ENCODE peak calls at places on chromosomes 12 and 14, in nine cellular contexts. One of them, this sample, is unnamed.

GRCh38 chr12:14561677-14562076 is 6.0 kb downstream of the PLBD1 start:
- DNase-seq in HepG2: no peak
- DNase-seq in heart right ventricle: no peak
- DNase-seq in kidney epithelial cell: no peak
- DNase-seq in GM23248: no peak
- DNase-seq in fibroblast of lung: no peak
- DNase-seq in right cardiac atrium: no peak
- DNase-seq in astrocyte of the spinal cord: no peak
- DNase-seq in H1: no peak
- DNase-seq in this sample: no peak

GRCh38 chr12:59164226-59164625 is 243.9 kb upstream of the LRIG3 start:
- DNase-seq in HepG2: no peak
- DNase-seq in heart right ventricle: no peak
- DNase-seq in kidney epithelial cell: no peak
- DNase-seq in GM23248: no peak
- DNase-seq in fibroblast of lung: no peak
- DNase-seq in right cardiac atrium: no peak
- DNase-seq in astrocyte of the spinal cord: peak; percentile 11
- DNase-seq in H1: no peak
- DNase-seq in this sample: no peak

GRCh38 chr12:11059784-11060183 is 2.3 kb downstream of the TAS2R46 start:
- DNase-seq in HepG2: no peak
- DNase-seq in heart right ventricle: no peak
- DNase-seq in kidney epithelial cell: peak; percentile 1
- DNase-seq in GM23248: peak; percentile 15
- DNase-seq in fibroblast of lung: peak; percentile 4
- DNase-seq in right cardiac atrium: no peak
- DNase-seq in astrocyte of the spinal cord: peak; percentile 17
- DNase-seq in H1: no peak
- DNase-seq in this sample: no peak

GRCh38 chr14:72679106-72679505 is 214.8 kb downstream of the DPF3 start:
- DNase-seq in HepG2: no peak
- DNase-seq in heart right ventricle: peak; percentile 34
- DNase-seq in kidney epithelial cell: no peak
- DNase-seq in GM23248: peak; percentile 48
- DNase-seq in fibroblast of lung: peak; percentile 56
- DNase-seq in right cardiac atrium: no peak
- DNase-seq in astrocyte of the spinal cord: peak; percentile 54
- DNase-seq in H1: no peak
- DNase-seq in this sample: peak; percentile 42

GRCh38 chr14:44507183-44507582 is at the start of gene FSCB:
- DNase-seq in HepG2: no peak
- DNase-seq in heart right ventricle: no peak
- DNase-seq in kidney epithelial cell: no peak
- DNase-seq in GM23248: no peak
- DNase-seq in fibroblast of lung: no peak
- DNase-seq in right cardiac atrium: no peak
- DNase-seq in astrocyte of the spinal cord: no peak
- DNase-seq in H1: no peak
- DNase-seq in this sample: no peak

GRCh38 chr12:80720516-80720915 is 3.8 kb downstream of the MYF5 start:
- DNase-seq in HepG2: no peak
- DNase-seq in heart right ventricle: no peak
- DNase-seq in kidney epithelial cell: no peak
- DNase-seq in GM23248: no peak
- DNase-seq in fibroblast of lung: no peak
- DNase-seq in right cardiac atrium: no peak
- DNase-seq in astrocyte of the spinal cord: no peak
- DNase-seq in H1: no peak
- DNase-seq in this sample: no peak

GRCh38 chr14:67820428-67820881 is 876 bp downstream of the RAD51B start:
- DNase-seq in HepG2: peak; percentile 12
- DNase-seq in heart right ventricle: no peak
- DNase-seq in kidney epithelial cell: no peak
- DNase-seq in GM23248: peak; percentile 56
- DNase-seq in fibroblast of lung: peak; percentile 14
- DNase-seq in right cardiac atrium: no peak
- DNase-seq in astrocyte of the spinal cord: no peak
- DNase-seq in H1: no peak
- DNase-seq in this sample: peak; percentile 60

GRCh38 chr14:64721899-64722298 is 17.7 kb downstream of the PLEKHG3 start:
- DNase-seq in HepG2: no peak
- DNase-seq in heart right ventricle: no peak
- DNase-seq in kidney epithelial cell: no peak
- DNase-seq in GM23248: no peak
- DNase-seq in fibroblast of lung: no peak
- DNase-seq in right cardiac atrium: no peak
- DNase-seq in astrocyte of the spinal cord: no peak
- DNase-seq in H1: no peak
- DNase-seq in this sample: peak; percentile 56

GRCh38 chr12:93514853-93515252 is 47.5 kb downstream of the MRPL42 start:
- DNase-seq in HepG2: no peak
- DNase-seq in heart right ventricle: no peak
- DNase-seq in kidney epithelial cell: no peak
- DNase-seq in GM23248: peak; percentile 69
- DNase-seq in fibroblast of lung: peak; percentile 76
- DNase-seq in right cardiac atrium: no peak
- DNase-seq in astrocyte of the spinal cord: peak; percentile 67
- DNase-seq in H1: no peak
- DNase-seq in this sample: peak; percentile 52

GRCh38 chr14:38548091-38548490 is 292.2 kb upstream of the CLEC14A start:
- DNase-seq in HepG2: no peak
- DNase-seq in heart right ventricle: no peak
- DNase-seq in kidney epithelial cell: no peak
- DNase-seq in GM23248: peak; percentile 26
- DNase-seq in fibroblast of lung: no peak
- DNase-seq in right cardiac atrium: no peak
- DNase-seq in astrocyte of the spinal cord: no peak
- DNase-seq in H1: no peak
- DNase-seq in this sample: no peak

GRCh38 chr12:107818984-107819383 is 44.5 kb downstream of the ASCL4 start:
- DNase-seq in HepG2: no peak
- DNase-seq in heart right ventricle: no peak
- DNase-seq in kidney epithelial cell: no peak
- DNase-seq in GM23248: peak; percentile 89
- DNase-seq in fibroblast of lung: no peak
- DNase-seq in right cardiac atrium: no peak
- DNase-seq in astrocyte of the spinal cord: peak; percentile 13
- DNase-seq in H1: no peak
- DNase-seq in this sample: peak; percentile 77

GRCh38 chr12:31000751-31001150 is 72.9 kb upstream of the DDX11 start:
- DNase-seq in HepG2: no peak
- DNase-seq in heart right ventricle: no peak
- DNase-seq in kidney epithelial cell: no peak
- DNase-seq in GM23248: peak; percentile 41
- DNase-seq in fibroblast of lung: peak; percentile 58
- DNase-seq in right cardiac atrium: no peak
- DNase-seq in astrocyte of the spinal cord: peak; percentile 38
- DNase-seq in H1: no peak
- DNase-seq in this sample: peak; percentile 61

GRCh38 chr14:88576222-88576621 is 13.4 kb downstream of the ZC3H14 start:
- DNase-seq in HepG2: no peak
- DNase-seq in heart right ventricle: no peak
- DNase-seq in kidney epithelial cell: no peak
- DNase-seq in GM23248: no peak
- DNase-seq in fibroblast of lung: no peak
- DNase-seq in right cardiac atrium: no peak
- DNase-seq in astrocyte of the spinal cord: no peak
- DNase-seq in H1: no peak
- DNase-seq in this sample: no peak

GRCh38 chr14:72588521-72588920 is 305.4 kb downstream of the DPF3 start:
- DNase-seq in HepG2: no peak
- DNase-seq in heart right ventricle: no peak
- DNase-seq in kidney epithelial cell: no peak
- DNase-seq in GM23248: no peak
- DNase-seq in fibroblast of lung: no peak
- DNase-seq in right cardiac atrium: no peak
- DNase-seq in astrocyte of the spinal cord: no peak
- DNase-seq in H1: no peak
- DNase-seq in this sample: no peak

GRCh38 chr14:35406811-35407630 is 2.5 kb upstream of the NFKBIA start:
- DNase-seq in HepG2: peak; percentile 87
- DNase-seq in heart right ventricle: no peak
- DNase-seq in kidney epithelial cell: no peak
- DNase-seq in GM23248: peak; percentile 88
- DNase-seq in fibroblast of lung: peak; percentile 81
- DNase-seq in right cardiac atrium: no peak
- DNase-seq in astrocyte of the spinal cord: peak; percentile 67
- DNase-seq in H1: no peak
- DNase-seq in this sample: peak; percentile 74

GRCh38 chr14:104135121-104135903 is 3.1 kb upstream of the KIF26A start:
- DNase-seq in HepG2: peak; percentile 4
- DNase-seq in heart right ventricle: peak; percentile 17
- DNase-seq in kidney epithelial cell: no peak
- DNase-seq in GM23248: peak; percentile 34
- DNase-seq in fibroblast of lung: no peak
- DNase-seq in right cardiac atrium: peak; percentile 47
- DNase-seq in astrocyte of the spinal cord: no peak
- DNase-seq in H1: peak; percentile 83
- DNase-seq in this sample: no peak
- H3K4me3 ChIP-seq in HepG2: no peak overlapping the region
- H3K4me3 ChIP-seq in heart right ventricle: no peak overlapping the region
- H3K4me3 ChIP-seq in kidney epithelial cell: no peak overlapping the region
- H3K4me3 ChIP-seq in GM23248: no peak overlapping the region
- H3K4me3 ChIP-seq in fibroblast of lung: no peak overlapping the region
- H3K4me3 ChIP-seq in right cardiac atrium: no peak overlapping the region
- H3K4me3 ChIP-seq in astrocyte of the spinal cord: no peak overlapping the region
- H3K4me3 ChIP-seq in H1: peak overlapping the region; percentile 58
- H3K4me3 ChIP-seq in this sample: no peak overlapping the region

GRCh38 chr14:56378046-56378445 is 201.6 kb upstream of the TMEM260 start:
- DNase-seq in HepG2: no peak
- DNase-seq in heart right ventricle: no peak
- DNase-seq in kidney epithelial cell: no peak
- DNase-seq in GM23248: no peak
- DNase-seq in fibroblast of lung: no peak
- DNase-seq in right cardiac atrium: no peak
- DNase-seq in astrocyte of the spinal cord: no peak
- DNase-seq in H1: no peak
- DNase-seq in this sample: no peak
- H3K4me3 ChIP-seq in HepG2: no peak overlapping the region
- H3K4me3 ChIP-seq in heart right ventricle: no peak overlapping the region
- H3K4me3 ChIP-seq in kidney epithelial cell: no peak overlapping the region
- H3K4me3 ChIP-seq in GM23248: peak overlapping the region; percentile 32
- H3K4me3 ChIP-seq in fibroblast of lung: no peak overlapping the region
- H3K4me3 ChIP-seq in right cardiac atrium: no peak overlapping the region
- H3K4me3 ChIP-seq in astrocyte of the spinal cord: no peak overlapping the region
- H3K4me3 ChIP-seq in H1: no peak overlapping the region
- H3K4me3 ChIP-seq in this sample: no peak overlapping the region

DNA sequence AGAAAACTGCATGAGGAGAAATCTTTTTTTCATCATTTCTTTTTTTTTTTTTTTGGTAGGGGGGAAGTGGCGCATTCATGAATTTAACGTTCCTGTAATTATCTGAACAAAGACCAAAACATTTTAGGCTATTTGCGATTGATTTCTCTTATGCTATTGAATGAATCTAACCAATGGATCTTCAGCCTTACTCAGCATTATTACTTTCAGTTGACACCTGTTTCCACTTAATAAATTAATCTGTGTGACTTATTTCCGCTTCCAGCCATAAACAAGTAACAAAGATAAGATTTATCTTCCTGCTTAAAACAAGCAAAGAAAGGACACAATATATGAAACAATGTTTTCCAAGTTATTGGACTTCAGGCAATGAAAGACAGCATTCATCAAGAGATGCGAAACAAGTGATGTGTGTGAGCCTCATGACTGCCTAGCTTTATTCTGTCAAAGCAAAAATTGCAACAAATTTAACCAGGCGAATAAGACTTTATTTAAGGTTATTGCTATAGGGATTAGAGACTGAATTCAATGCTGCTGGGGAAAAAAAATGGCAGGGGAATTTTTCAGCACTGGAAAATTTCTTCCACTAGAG is 1026.9 kb downstream of the LRFN5 start:
- DNase-seq in HepG2: no peak
- DNase-seq in heart right ventricle: no peak
- DNase-seq in kidney epithelial cell: no peak
- DNase-seq in GM23248: no peak
- DNase-seq in fibroblast of lung: no peak
- DNase-seq in right cardiac atrium: no peak
- DNase-seq in astrocyte of the spinal cord: no peak
- DNase-seq in H1: no peak
- DNase-seq in this sample: no peak
- H3K4me3 ChIP-seq in HepG2: no peak overlapping the region
- H3K4me3 ChIP-seq in heart right ventricle: no peak overlapping the region
- H3K4me3 ChIP-seq in kidney epithelial cell: no peak overlapping the region
- H3K4me3 ChIP-seq in GM23248: no peak overlapping the region
- H3K4me3 ChIP-seq in fibroblast of lung: no peak overlapping the region
- H3K4me3 ChIP-seq in right cardiac atrium: no peak overlapping the region
- H3K4me3 ChIP-seq in astrocyte of the spinal cord: no peak overlapping the region
- H3K4me3 ChIP-seq in H1: no peak overlapping the region
- H3K4me3 ChIP-seq in this sample: no peak overlapping the region

GRCh38 chr14:99730876-99731351 is 46.8 kb downstream of the CYP46A1 start:
- DNase-seq in HepG2: no peak
- DNase-seq in heart right ventricle: no peak
- DNase-seq in kidney epithelial cell: no peak
- DNase-seq in GM23248: no peak
- DNase-seq in fibroblast of lung: no peak
- DNase-seq in right cardiac atrium: no peak
- DNase-seq in astrocyte of the spinal cord: no peak
- DNase-seq in H1: no peak
- DNase-seq in this sample: no peak
- H3K4me3 ChIP-seq in HepG2: no peak overlapping the region
- H3K4me3 ChIP-seq in heart right ventricle: no peak overlapping the region
- H3K4me3 ChIP-seq in kidney epithelial cell: no peak overlapping the region
- H3K4me3 ChIP-seq in GM23248: peak overlapping the region; percentile 81
- H3K4me3 ChIP-seq in fibroblast of lung: no peak overlapping the region
- H3K4me3 ChIP-seq in right cardiac atrium: no peak overlapping the region
- H3K4me3 ChIP-seq in astrocyte of the spinal cord: no peak overlapping the region
- H3K4me3 ChIP-seq in H1: peak overlapping the region; percentile 70
- H3K4me3 ChIP-seq in this sample: no peak overlapping the region

DNA sequence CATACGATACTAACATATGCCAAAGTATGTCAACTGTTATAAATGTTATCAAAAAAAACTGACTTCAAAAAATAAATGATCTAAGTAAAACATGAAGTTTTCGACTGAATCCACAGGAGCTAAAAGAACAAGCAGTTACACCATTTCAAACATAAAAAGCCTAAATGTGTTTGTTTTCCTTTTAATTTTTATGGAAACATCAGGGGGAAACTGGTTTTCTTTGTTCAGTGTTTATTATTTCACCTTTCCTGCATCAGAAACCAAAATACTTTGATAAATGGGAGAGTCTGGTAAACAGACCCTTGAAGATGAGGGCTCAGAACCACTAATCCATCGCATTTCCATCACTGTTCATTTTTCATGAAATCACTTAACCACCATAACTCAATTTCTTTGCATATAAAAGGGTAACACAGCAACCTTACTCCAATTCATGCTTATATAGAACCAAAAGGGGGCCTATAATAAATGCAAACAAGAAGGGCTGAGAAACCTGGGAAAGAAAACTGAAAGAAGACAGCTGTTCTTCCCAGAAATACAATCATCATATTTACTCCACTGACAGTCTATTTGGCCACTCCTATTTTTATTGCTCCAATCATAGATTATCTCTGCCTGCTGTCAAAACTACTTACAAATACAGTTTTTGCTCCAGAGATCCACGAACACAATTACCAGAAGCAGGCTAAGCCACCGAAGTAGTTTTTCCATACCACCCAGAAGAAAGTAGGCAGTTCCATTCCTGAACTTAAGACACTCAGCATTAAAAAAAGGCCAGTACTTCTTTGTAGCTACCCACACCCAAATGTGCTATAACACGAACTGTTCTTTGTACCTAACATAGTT is 16.9 kb downstream of the FGD6 start:
- DNase-seq in HepG2: no peak
- DNase-seq in heart right ventricle: no peak
- DNase-seq in kidney epithelial cell: no peak
- DNase-seq in GM23248: peak; percentile 31
- DNase-seq in fibroblast of lung: no peak
- DNase-seq in right cardiac atrium: no peak
- DNase-seq in astrocyte of the spinal cord: no peak
- DNase-seq in H1: no peak
- DNase-seq in this sample: no peak
- H3K4me3 ChIP-seq in HepG2: no peak overlapping the region
- H3K4me3 ChIP-seq in heart right ventricle: no peak overlapping the region
- H3K4me3 ChIP-seq in kidney epithelial cell: no peak overlapping the region
- H3K4me3 ChIP-seq in GM23248: peak overlapping the region; percentile 49
- H3K4me3 ChIP-seq in fibroblast of lung: peak overlapping the region; percentile 1
- H3K4me3 ChIP-seq in right cardiac atrium: peak overlapping the region; percentile 39
- H3K4me3 ChIP-seq in astrocyte of the spinal cord: no peak overlapping the region
- H3K4me3 ChIP-seq in H1: no peak overlapping the region
- H3K4me3 ChIP-seq in this sample: no peak overlapping the region

This sample was measured in AG10803.